ENCODE peak calls at places on chromosomes 1 and 21, in nine cellular contexts. W is glutamatergic neuron, T is left lung, Z is endothelial cell, L is epithelial cell of esophagus, R is mucosa of descending colon, U is MCF 10A, J is astrocyte of the spinal cord, P is fibroblast of the aortic adventitia. F is an unnamed sample.

GRCh38 chr1:199157494-199157893 is 518.7 kb downstream of the PTPRC start:
- DNase-seq in W (no peak), T (no peak), Z (no peak), L (peak), R (no peak), U (peak), J (peak), P (peak), F (no peak)

GRCh38 chr1:201630582-201630981 is 91.7 kb downstream of the NAV1 start:
- DNase-seq in W (no peak), T (no peak), Z (no peak), L (no peak), R (no peak), U (no peak), J (no peak), P (no peak), F (no peak)

GRCh38 chr1:228059536-228060457 is 22.7 kb upstream of the ARF1 start:
- DNase-seq in W (peak), T (peak), Z (no peak), L (peak), R (peak), U (peak), J (no peak), P (peak), F (peak)

GRCh38 chr1:19780267-19780877 is 19.3 kb downstream of the TMCO4 start:
- DNase-seq in W (no peak), T (no peak), Z (no peak), L (no peak), R (no peak), U (no peak), J (no peak), P (no peak), F (no peak)

GRCh38 chr1:240888039-240888786 is 276.3 kb upstream of the GREM2 start:
- DNase-seq in W (peak), T (no peak), Z (peak), L (peak), R (peak), U (peak), J (peak), P (no peak), F (no peak)

GRCh38 chr1:6258675-6259074 is 2.2 kb downstream of the GPR153 start:
- DNase-seq in W (no peak), T (no peak), Z (no peak), L (peak), R (peak), U (peak), J (no peak), P (no peak), F (no peak)

GRCh38 chr1:198024782-198025181 is 107.6 kb downstream of the LHX9 start:
- DNase-seq in W (no peak), T (no peak), Z (no peak), L (peak), R (no peak), U (peak), J (peak), P (no peak), F (no peak)

GRCh38 chr21:34567574-34567973 is 47.3 kb downstream of the RCAN1 start:
- DNase-seq in W (no peak), T (no peak), Z (no peak), L (no peak), R (no peak), U (no peak), J (no peak), P (no peak), F (no peak)

GRCh38 chr1:223683586-223684487 is 18.3 kb upstream of the CAPN8 start:
- DNase-seq in W (peak), T (no peak), Z (peak), L (peak), R (peak), U (peak), J (peak), P (peak), F (no peak)

GRCh38 chr1:167328762-167329483 is 108.2 kb downstream of the POU2F1 start:
- DNase-seq in W (peak), T (no peak), Z (peak), L (no peak), R (peak), U (no peak), J (no peak), P (no peak), F (no peak)

DNA sequence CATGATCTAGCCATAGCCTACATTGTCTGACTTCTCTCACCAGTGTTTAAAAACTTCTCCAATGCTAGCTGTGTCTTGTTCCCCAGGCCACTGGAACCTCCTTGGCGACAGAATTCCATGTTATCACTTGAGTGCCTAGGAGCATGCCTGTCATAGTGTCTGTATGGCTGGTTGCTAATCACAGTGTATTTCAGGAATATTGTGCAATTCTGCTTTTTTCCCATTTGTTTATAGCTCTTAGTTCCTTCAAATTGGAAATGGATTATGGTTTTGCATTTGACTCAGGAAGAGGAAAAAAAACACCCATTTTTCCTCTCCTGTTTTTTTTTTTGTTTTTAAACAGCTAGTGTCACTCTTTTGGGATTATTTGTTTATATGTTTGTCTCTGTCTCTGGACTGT is 25.5 kb downstream of the ROR1 start:
- DNase-seq in W (no peak), T (no peak), Z (no peak), L (no peak), R (no peak), U (no peak), J (no peak), P (peak), F (no peak)
- TF ChIP-seq CTCF in W (no peak), T (no peak), Z (no peak), L (no peak), R (no peak), U (no peak), J (no peak), P (no peak), F (no peak)

DNA sequence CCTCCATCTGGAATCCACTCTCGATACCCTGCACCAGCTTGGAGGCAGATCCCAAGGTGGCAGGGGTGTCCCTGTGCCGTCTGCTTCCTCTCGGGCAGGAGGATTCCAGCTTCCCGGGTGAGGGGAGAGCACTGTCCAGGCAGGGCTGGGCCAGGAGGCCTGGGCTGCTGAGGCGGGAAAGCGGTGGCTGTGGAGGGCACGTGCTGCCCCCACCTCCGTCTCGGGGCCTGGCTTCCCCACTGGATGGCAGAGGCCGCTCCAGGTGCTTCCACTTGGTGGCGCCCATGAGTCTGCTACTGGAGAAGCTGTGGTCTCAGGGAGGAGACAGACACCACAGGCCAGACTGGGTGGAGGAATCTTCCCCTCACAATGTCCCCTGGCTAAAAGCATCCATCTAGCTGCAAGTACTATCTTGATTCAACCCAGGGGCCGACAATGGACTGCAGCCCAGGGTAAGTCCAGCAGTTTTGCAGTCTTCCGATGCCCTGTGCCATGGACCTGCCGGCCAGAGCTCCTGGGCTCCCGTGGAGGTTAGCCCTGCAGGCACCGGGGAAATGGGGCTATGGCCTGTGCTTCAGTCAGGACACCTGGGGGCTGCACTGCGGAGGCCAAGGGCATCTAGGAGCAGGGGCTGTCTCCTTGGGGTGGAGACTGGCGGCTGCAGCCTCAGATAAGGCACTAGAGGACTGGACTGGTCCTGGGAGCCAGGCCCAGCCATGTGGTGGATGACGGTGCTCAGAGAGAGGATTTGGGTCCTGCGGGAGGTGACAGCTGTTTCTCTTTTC is 41.3 kb upstream of the EIF4G3 start:
- DNase-seq in W (peak), T (no peak), Z (peak), L (peak), R (peak), U (peak), J (no peak), P (peak), F (peak)
- TF ChIP-seq CTCF in W (peak), T (no peak), Z (peak), L (peak), R (no peak), U (peak), J (peak), P (peak), F (peak)

GRCh38 chr21:21860888-21861287 is 862.7 kb downstream of the NCAM2 start:
- DNase-seq in W (no peak), T (no peak), Z (no peak), L (no peak), R (no peak), U (peak), J (peak), P (no peak), F (no peak)

DNA sequence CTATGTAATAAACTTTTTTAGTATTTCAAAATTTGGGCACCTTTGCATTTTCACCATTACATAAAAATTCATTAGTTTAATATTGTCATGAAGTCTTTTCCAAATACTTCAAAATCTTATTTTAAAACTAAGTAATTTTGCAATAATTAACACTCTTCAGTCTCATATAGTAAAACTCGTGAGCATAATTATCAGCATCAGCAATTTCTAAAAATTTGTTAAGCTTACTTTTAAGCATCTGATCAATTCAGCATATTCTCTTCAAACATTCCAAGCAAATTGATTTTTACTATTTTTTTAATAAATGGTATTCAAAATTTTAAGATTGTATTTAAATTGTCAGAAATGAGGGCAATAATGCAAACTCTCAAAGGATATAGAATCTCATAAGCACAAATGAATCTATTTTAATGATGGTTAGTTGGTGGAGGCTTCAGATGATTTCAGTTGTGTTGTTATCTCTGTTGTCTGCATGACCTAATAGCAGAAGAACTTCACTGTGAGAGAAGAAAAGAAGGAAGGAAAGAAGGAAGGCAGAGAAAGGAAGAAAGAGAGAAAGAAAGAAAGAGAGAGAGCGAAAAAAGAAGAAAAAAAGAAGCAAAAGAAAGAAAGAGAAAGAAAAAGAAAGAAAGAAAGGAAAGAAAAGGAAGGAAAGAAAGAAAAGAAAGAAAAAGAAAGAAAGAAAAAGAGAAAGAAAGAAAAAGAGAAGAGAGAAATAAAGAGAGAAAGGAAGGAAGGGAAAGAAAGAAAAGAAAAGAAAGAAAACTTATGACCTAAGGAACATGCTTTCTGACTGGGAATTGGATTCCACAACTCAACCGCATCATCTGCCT is 860.5 kb downstream of the NCAM2 start:
- DNase-seq in W (no peak), T (no peak), Z (no peak), L (no peak), R (no peak), U (no peak), J (no peak), P (no peak), F (no peak)
- TF ChIP-seq CTCF in W (no peak), T (no peak), Z (no peak), L (no peak), R (no peak), U (no peak), J (no peak), P (no peak), F (no peak)

GRCh38 chr21:42125571-42126544 is 54.7 kb downstream of the UMODL1 start:
- DNase-seq in W (no peak), T (peak), Z (no peak), L (peak), R (no peak), U (peak), J (no peak), P (peak), F (no peak)
- TF ChIP-seq CTCF in W (no peak), T (no peak), Z (peak), L (peak), R (no peak), U (peak), J (peak), P (peak), F (peak)

GRCh38 chr1:155172732-155173477 is at the start of gene KRTCAP2:
- DNase-seq in W (peak), T (peak), Z (peak), L (peak), R (peak), U (peak), J (peak), P (peak), F (peak)

GRCh38 chr1:155171836-155172731 is 1.0 kb downstream of the KRTCAP2 start:
- DNase-seq in W (no peak), T (no peak), Z (no peak), L (no peak), R (no peak), U (no peak), J (no peak), P (no peak), F (peak)

GRCh38 chr1:155175281-155175926 is 1.8 kb downstream of the TRIM46 start:
- DNase-seq in W (peak), T (no peak), Z (no peak), L (no peak), R (no peak), U (no peak), J (no peak), P (no peak), F (no peak)

GRCh38 chr1:155174334-155175280 is 958 bp downstream of the TRIM46 start:
- DNase-seq in W (peak), T (no peak), Z (peak), L (no peak), R (no peak), U (no peak), J (peak), P (peak), F (peak)

DNA sequence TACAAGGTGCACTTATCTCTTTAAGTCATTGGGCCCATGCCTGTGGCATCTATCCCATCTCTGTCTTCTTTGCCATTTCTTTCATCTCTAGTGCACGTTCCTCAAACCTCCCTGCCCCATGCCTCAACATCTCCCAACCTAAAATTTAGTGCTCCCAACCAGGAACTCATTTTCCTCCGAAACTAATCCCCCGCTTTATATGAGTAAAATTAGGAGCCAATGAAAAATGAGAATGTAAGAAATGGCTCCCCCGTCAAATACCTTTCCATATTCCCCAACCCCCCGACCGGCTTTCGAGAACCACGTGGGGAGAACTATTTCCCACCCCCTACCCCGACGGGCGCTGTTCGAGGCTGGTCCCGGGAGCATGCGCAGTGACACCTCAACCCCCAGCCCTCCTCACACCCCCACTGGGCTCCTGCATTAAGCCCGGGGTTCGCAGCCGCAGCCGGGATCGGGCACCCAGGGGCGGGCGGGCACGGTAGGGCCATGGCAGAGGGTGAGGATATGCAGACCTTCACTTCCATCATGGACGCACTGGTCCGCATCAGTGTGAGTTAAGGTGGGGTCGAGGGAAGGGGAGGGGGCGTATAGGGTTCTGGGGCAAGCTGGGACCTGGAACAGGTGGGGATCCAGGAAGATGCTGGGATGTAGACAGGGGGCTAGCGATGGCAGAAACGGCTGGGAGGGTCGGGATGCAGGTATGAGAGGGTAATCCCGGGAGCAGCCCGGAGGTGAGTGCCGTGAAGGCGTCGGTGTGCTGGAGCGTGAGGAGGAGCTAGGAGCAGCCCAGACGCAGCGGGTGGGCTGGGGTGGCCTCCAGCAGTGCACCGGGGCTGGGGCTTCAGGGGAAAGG is at the start of gene TRIM46:
- DNase-seq in W (peak), T (no peak), Z (no peak), L (peak), R (no peak), U (no peak), J (peak), P (peak), F (peak)
- TF ChIP-seq CTCF in W (peak), T (no peak), Z (peak), L (no peak), R (peak), U (no peak), J (no peak), P (no peak), F (peak)